ENCODE peak calls at places on chromosomes 12 and 14, in four cellular contexts. V is CD8-positive, alpha-beta T cell; Z is fibroblast of mammary gland; Q is A549. P is an unnamed sample.

GRCh38 chr12:68667896-68668295 is 18.9 kb upstream of the NUP107 start:
- DNase-seq in V (no peak), Z (no peak), Q (no peak), P (no peak)

GRCh38 chr12:50771409-50771808 is 7.5 kb downstream of the ATF1 start:
- DNase-seq in V (no peak), Z (no peak), Q (no peak), P (no peak)

GRCh38 chr12:46364777-46365580 is 7.6 kb downstream of the SLC38A2 start:
- DNase-seq in V (no peak), Z (peak; percentile 86), Q (peak; percentile 53), P (peak; percentile 83)

GRCh38 chr12:124721501-124722154 is 142.0 kb downstream of the SCARB1 start:
- DNase-seq in V (no peak), Z (no peak), Q (no peak), P (no peak)

GRCh38 chr12:15589328-15590032 is 199.7 kb downstream of the EPS8 start:
- DNase-seq in V (no peak), Z (no peak), Q (no peak), P (no peak)

GRCh38 chr12:105523164-105524057 is 192.9 kb downstream of the C12orf75 start:
- DNase-seq in V (no peak), Z (peak; percentile 84), Q (no peak), P (peak; percentile 87)

GRCh38 chr12:97659117-97659880 is 196.7 kb downstream of the RMST start:
- DNase-seq in V (no peak), Z (no peak), Q (no peak), P (no peak)

GRCh38 chr14:23545740-23546411 is 5.7 kb downstream of the ZFHX2 start:
- DNase-seq in V (no peak), Z (no peak), Q (no peak), P (no peak)

GRCh38 chr12:11884661-11885060 is 186.1 kb upstream of the BCL2L14 start:
- DNase-seq in V (no peak), Z (peak; percentile 43), Q (peak; percentile 42), P (no peak)

GRCh38 chr14:40762177-40762576 is 844.5 kb upstream of the LRFN5 start:
- DNase-seq in V (no peak), Z (no peak), Q (no peak), P (no peak)

GRCh38 chr12:79690156-79690605 is 583 bp downstream of the PAWR start:
- DNase-seq in V (no peak), Z (no peak), Q (peak; percentile 63), P (no peak)

GRCh38 chr12:106581543-106582263 is 1.1 kb upstream of the RFX4 start:
- DNase-seq in V (no peak), Z (no peak), Q (no peak), P (no peak)

GRCh38 chr12:2288001-2288400 is 235.2 kb downstream of the CACNA1C start:
- DNase-seq in V (no peak), Z (peak; percentile 65), Q (no peak), P (peak; percentile 43)

GRCh38 chr12:27359578-27360340 is 27.1 kb downstream of the BMAL2 start:
- DNase-seq in V (no peak), Z (no peak), Q (no peak), P (no peak)

GRCh38 chr12:1083888-1084262 is 92.9 kb downstream of the ERC1 start:
- DNase-seq in V (no peak), Z (peak; percentile 79), Q (peak; percentile 23), P (peak; percentile 76)

GRCh38 chr12:32488132-32488531 is 88.8 kb downstream of the FGD4 start:
- DNase-seq in V (no peak), Z (no peak), Q (no peak), P (no peak)
- H3K4me3 ChIP-seq in V (no peak overlapping the region), Z (no peak overlapping the region), Q (no peak overlapping the region), P (no peak overlapping the region)

DNA sequence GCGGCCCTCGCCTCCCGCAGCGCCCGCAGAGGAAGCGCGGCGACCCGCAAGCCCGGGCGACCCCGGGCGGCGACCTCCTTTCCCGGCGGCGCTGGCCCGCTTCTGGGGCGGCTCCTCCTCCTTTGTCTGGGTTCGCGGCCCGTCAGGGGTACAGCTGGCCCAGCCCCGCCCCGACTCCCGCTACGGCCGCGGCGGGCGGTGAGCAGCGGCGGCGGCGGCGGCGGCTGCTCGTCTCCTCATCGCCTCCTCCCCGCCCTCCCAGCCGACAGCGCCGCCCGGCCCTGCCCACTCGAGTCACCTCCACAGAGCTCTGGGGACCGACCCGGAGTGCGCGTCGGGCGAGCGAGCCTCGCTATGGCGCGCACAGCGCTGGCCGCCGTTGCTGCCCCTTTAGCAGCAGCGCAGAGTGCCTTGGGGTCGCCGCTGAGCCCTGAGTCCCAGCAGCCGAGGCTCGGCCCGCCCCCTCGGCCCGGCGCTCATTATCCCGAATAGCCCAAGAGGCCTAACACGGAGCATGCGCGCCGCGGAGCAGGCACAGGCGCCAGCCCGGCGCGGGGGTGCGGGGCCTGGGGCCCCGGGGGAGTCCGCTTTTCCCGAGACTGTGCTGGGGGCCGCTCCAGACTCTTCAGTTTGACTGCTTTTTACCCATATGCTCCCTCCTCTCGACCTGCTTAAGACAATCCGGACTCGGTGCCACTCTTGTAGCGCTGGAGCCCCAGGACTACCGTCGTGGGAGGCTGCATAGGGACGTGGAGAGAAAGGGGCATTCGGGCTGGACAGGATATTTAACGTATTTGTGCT is at the start of gene SOS2:
- DNase-seq in V (peak; percentile 89), Z (peak; percentile 70), Q (peak; percentile 87), P (peak; percentile 89)
- TF ChIP-seq CTCF in V (no peak), Z (no peak), Q (peak; percentile 8), P (peak; percentile 1)

GRCh38 chr14:67514203-67514607 is 18.9 kb upstream of the PLEKHH1 start:
- DNase-seq in V (no peak), Z (no peak), Q (no peak), P (no peak)
- H3K4me3 ChIP-seq in V (peak overlapping the region; percentile 75), Z (peak overlapping the region; percentile 58), Q (peak overlapping the region; percentile 78), P (peak overlapping the region; percentile 56)

DNA sequence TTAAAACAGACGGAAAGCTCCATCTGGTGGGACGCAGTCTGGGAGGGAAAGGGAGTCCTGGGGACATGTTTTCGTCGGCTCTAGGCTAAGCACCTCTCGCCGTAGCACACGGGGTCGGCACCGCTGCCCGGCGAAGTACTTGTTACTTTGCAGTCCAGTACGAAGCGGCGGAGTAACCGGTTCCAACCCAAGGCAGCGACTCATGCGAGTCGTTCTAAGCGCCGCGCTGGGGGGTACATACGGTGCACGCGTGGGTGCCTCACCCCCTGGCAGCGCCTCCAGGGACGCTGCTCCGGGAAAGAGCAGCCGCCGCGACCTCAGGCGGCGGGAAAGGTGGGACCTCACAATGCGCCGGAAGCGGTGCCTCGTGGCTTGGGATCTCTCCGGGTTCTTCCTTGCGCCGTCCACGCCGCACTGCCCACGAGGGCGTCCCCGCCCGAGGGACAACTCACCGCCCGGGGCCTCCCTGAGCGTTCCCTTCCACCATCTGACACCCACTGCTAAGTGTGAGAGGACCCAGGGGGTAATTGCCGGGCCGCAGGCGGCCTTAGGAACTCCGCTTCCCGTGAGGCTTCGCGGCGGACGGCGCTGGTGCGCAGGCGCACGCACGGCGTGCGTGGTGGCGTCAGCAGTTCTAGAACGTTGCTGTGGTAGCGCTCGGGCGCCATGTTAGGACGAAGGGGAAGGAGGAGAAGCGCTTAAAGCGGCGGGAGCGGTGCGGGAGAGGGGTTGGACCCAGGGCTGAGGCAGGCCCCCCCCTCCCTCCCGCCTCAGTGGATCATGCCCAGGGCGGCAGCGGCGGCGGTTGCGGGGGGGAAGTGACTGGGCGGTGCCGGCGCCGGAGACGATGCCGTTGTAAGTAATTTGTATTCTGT is at the start of gene PAPOLA:
- DNase-seq in V (peak; percentile 97), Z (peak; percentile 94), Q (peak; percentile 97), P (peak; percentile 97)
- TF ChIP-seq CTCF in V (no peak), Z (no peak), Q (no peak), P (peak; percentile 26)

GRCh38 chr14:37198273-37198598 is 499 bp downstream of the MIPOL1 start:
- DNase-seq in V (no peak), Z (no peak), Q (no peak), P (no peak)
- H3K4me3 ChIP-seq in V (no peak overlapping the region), Z (peak overlapping the region; percentile 81), Q (peak overlapping the region; percentile 64), P (peak overlapping the region; percentile 77)

GRCh38 chr12:109589691-109590245 is 16.2 kb downstream of the MVK start:
- DNase-seq in V (no peak), Z (no peak), Q (no peak), P (no peak)
- TF ChIP-seq CTCF in V (no peak), Z (no peak), Q (no peak), P (no peak)

GRCh38 chr12:62484234-62484633 is 17.6 kb downstream of the MON2 start:
- DNase-seq in V (no peak), Z (peak; percentile 38), Q (no peak), P (no peak)
- H3K4me3 ChIP-seq in V (no peak overlapping the region), Z (no peak overlapping the region), Q (no peak overlapping the region), P (no peak overlapping the region)

P was measured in astrocyte of the spinal cord.